ENCODE peak calls at places on chromosomes 1 and 21, in four cellular contexts. O, H, F and P are unnamed samples.

GRCh38 chr1:43577647-43578542 is 47.2 kb downstream of the PTPRF start:
- DNase-seq in H (no peak), O (no peak), F (no peak), P (no peak)

GRCh38 chr1:54922921-54923421 is 36.0 kb upstream of the DHCR24 start:
- DNase-seq in O (no peak), F (no peak), H (no peak), P (no peak)

GRCh38 chr1:199954701-199955100 is 72.8 kb upstream of the NR5A2 start:
- DNase-seq in O (no peak), H (no peak), F (peak; percentile 56), P (no peak)

GRCh38 chr1:113917400-113918082 is 11.6 kb upstream of the HIPK1 start:
- DNase-seq in F (no peak), O (peak; percentile 66), H (no peak), P (no peak)

GRCh38 chr1:185369786-185370185 is 52.7 kb upstream of the IVNS1ABP start:
- DNase-seq in H (no peak), F (no peak), O (no peak), P (no peak)

GRCh38 chr21:33317226-33317625 is 7.5 kb upstream of the IFNAR1 start:
- DNase-seq in F (no peak), O (no peak), H (no peak), P (no peak)

GRCh38 chr1:9052272-9053049 is 17.0 kb downstream of the SLC2A5 start:
- DNase-seq in F (no peak), O (no peak), H (no peak), P (no peak)

GRCh38 chr21:26815197-26815596 is 30.0 kb downstream of the ADAMTS1 start:
- DNase-seq in F (no peak), O (no peak), H (no peak), P (no peak)

GRCh38 chr1:244952940-244953339 is 88.6 kb upstream of the HNRNPU start:
- DNase-seq in F (peak; percentile 56), O (no peak), H (no peak), P (no peak)

GRCh38 chr1:172630060-172630818 is 28.7 kb upstream of the FASLG start:
- DNase-seq in H (no peak), F (no peak), O (peak; percentile 46), P (no peak)

GRCh38 chr1:15733218-15733725 is 2.8 kb upstream of the SLC25A34 start:
- DNase-seq in F (no peak), O (no peak), H (no peak), P (no peak)

GRCh38 chr1:54249798-54250497 is 50.0 kb downstream of the MRPL37 start:
- DNase-seq in H (no peak), O (peak; percentile 93), F (no peak), P (no peak)

GRCh38 chr1:200512191-200512590 is 102.4 kb upstream of the ZNF281 start:
- DNase-seq in O (peak; percentile 83), H (no peak), F (no peak), P (no peak)

GRCh38 chr1:5967351-5968160 is 24.7 kb downstream of the NPHP4 start:
- DNase-seq in O (no peak), H (no peak), F (no peak), P (no peak)

GRCh38 chr21:33070921-33071877 is 1.3 kb downstream of the OLIG1 start:
- DNase-seq in O (no peak), H (peak; percentile 1), F (peak; percentile 45), P (no peak)